ENCODE peak calls at places on chromosomes 6 and 20, in seven cellular contexts. P, H, R, M, O, C and X are unnamed samples.

GRCh38 chr6:12595161-12595792 is 121.3 kb upstream of the PHACTR1 start:
- DNase-seq in C (no peak), O (no peak), H (no peak), R (no peak), M (no peak), P (no peak), X (no peak)

GRCh38 chr6:2739335-2739734 is 11.4 kb downstream of the MYLK4 start:
- DNase-seq in P (peak), C (no peak), R (peak), O (no peak), M (no peak), H (no peak), X (no peak)

GRCh38 chr6:156710479-156710878 is 66.7 kb upstream of the ARID1B start:
- DNase-seq in H (no peak), R (no peak), P (no peak), M (no peak), O (no peak), C (no peak), X (no peak)

GRCh38 chr20:58523072-58523681 is 8.0 kb upstream of the APCDD1L start:
- DNase-seq in H (no peak), O (no peak), C (peak), P (no peak), M (no peak), R (no peak), X (no peak)

GRCh38 chr6:149372062-149372461 is 28.0 kb upstream of the SUMO4 start:
- DNase-seq in H (no peak), M (no peak), P (no peak), C (no peak), O (no peak), R (no peak), X (no peak)

GRCh38 chr6:44395501-44395900 is 8.0 kb downstream of the CDC5L start:
- DNase-seq in M (no peak), R (no peak), H (no peak), C (no peak), O (no peak), P (no peak), X (no peak)

GRCh38 chr6:157233156-157233555 is 90.2 kb downstream of the TMEM242 start:
- DNase-seq in C (no peak), R (no peak), P (no peak), M (no peak), O (no peak), H (no peak), X (no peak)

GRCh38 chr20:64093013-64093503 is 8.9 kb upstream of the LKAAEAR1 start:
- DNase-seq in H (no peak), M (no peak), O (no peak), R (peak), C (no peak), P (peak), X (no peak)

GRCh38 chr20:62117658-62118057 is 4.6 kb upstream of the LSM14B start:
- DNase-seq in P (no peak), O (no peak), R (no peak), M (no peak), H (no peak), C (no peak), X (no peak)

GRCh38 chr6:11171952-11172351 is 60.4 kb upstream of the ERVFRD-1 start:
- DNase-seq in O (no peak), C (no peak), P (no peak), R (no peak), H (no peak), M (no peak), X (no peak)
- TF ChIP-seq TAF1 in O (no peak), C (no peak), P (no peak), R (no peak), H (no peak), M (no peak), X (no peak)

DNA sequence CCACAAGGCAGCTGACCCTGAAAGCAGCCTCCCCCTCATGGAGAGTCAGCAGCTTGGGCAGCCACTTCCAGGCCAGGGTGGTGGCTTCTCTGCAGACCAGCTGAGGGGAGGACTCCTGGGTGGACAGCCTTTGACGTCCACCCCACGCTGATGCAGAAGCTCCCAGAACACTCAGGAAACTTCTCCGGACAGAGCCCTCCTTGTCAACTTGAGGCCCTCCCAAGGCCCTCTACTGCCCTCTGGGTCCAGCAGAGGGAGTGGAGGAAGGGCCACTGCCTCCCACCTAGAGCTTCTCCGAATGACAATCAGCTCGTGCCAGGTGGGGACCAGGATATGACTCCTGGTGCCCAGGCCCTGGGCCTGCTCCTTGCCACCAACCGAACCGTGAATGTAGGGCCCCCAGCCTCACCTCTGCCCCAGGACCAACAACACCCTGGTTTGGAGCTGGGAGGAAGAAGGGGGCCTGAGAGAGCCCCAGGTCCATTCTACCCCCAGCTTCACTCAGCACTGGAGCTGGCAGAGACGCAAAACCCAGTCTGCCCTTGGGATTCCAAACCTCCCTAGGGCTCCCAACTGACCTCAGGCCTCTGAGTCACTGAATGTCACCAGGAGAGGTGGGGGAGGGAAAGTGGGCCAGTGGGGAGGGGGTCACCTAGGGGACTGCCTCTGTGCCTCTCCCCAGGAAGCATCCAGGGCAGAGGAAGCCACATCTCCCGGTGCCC is 10.9 kb upstream of the SLC22A7 start:
- DNase-seq in R (peak), M (no peak), P (peak), O (no peak), H (no peak), C (no peak), X (no peak)
- TF ChIP-seq TAF1 in R (no peak), M (no peak), P (no peak), O (no peak), H (no peak), C (no peak), X (no peak)

GRCh38 chr6:45690846-45691245 is 313.1 kb upstream of the SUPT3H start:
- DNase-seq in O (no peak), H (no peak), R (no peak), P (no peak), C (no peak), M (no peak), X (no peak)
- TF ChIP-seq TAF1 in O (no peak), H (no peak), R (no peak), P (no peak), C (no peak), M (no peak), X (no peak)

GRCh38 chr6:161151660-161152526 is 122.0 kb downstream of the AGPAT4 start:
- DNase-seq in R (no peak), O (no peak), C (no peak), M (no peak), H (no peak), P (no peak), X (no peak)
- TF ChIP-seq TAF1 in R (no peak), O (no peak), C (no peak), M (no peak), H (no peak), P (no peak), X (no peak)

GRCh38 chr6:159259726-159260125 is 90.5 kb downstream of the FNDC1 start:
- DNase-seq in H (no peak), C (no peak), O (no peak), M (no peak), R (no peak), P (no peak), X (no peak)
- TF ChIP-seq TAF1 in H (no peak), C (no peak), O (no peak), M (no peak), R (no peak), P (no peak), X (no peak)